ENCODE peak calls at places on chromosome 4, in five cellular contexts. R is effector CD4-positive, alpha-beta T cell; K is T-helper 2 cell treated with Interferon-gamma antibody and Interleukin-4, amounts not matched to agents 5 μg/mL and 100 μg/mL, for 36 hours; D is esophagus muscularis mucosa; E is NCI-H187 treated with DMSO at 0.1 percent for 48 hours. Y is an unnamed sample.

GRCh38 chr4:174474457-174475075 is 47.7 kb downstream of the HPGD start:
- DNase-seq in K (no peak), R (no peak), E (no peak), D (no peak), Y (no peak)

GRCh38 chr4:150135134-150135773 is 57.0 kb downstream of the DCLK2 start:
- DNase-seq in R (no peak), E (no peak), D (no peak), K (no peak), Y (no peak)

GRCh38 chr4:126939401-126939800 is 693.4 kb upstream of the INTU start:
- DNase-seq in E (no peak), K (no peak), D (no peak), R (no peak), Y (no peak)

GRCh38 chr4:94516067-94516466 is 64.3 kb downstream of the PDLIM5 start:
- DNase-seq in E (no peak), R (no peak), K (no peak), D (no peak), Y (no peak)

GRCh38 chr4:75036046-75036445 is 103.1 kb downstream of the PARM1 start:
- DNase-seq in R (no peak), D (no peak), E (no peak), K (no peak), Y (no peak)

GRCh38 chr4:186249785-186250739 is 15.9 kb upstream of the F11 start:
- DNase-seq in K (no peak), E (no peak), R (no peak), D (no peak), Y (no peak)

GRCh38 chr4:77201857-77202256 is 44.9 kb downstream of the CCNG2 start:
- DNase-seq in E (no peak), R (no peak), K (no peak), D (no peak), Y (no peak)

GRCh38 chr4:131584587-131584986 is 1564.5 kb upstream of the PCDH10 start:
- DNase-seq in K (no peak), R (no peak), E (no peak), D (no peak), Y (no peak)

GRCh38 chr4:33850503-33850902 is 2393.8 kb downstream of the ARAP2 start:
- DNase-seq in K (no peak), E (no peak), R (no peak), D (no peak), Y (no peak)

GRCh38 chr4:88138561-88138960 is 19.9 kb downstream of the ABCG2 start:
- DNase-seq in R (no peak), K (no peak), D (no peak), E (no peak), Y (no peak)

GRCh38 chr4:174604198-174604597 is 81.9 kb upstream of the HPGD start:
- DNase-seq in K (no peak), R (no peak), E (peak), D (no peak), Y (no peak)

GRCh38 chr4:3836802-3837601 is 70.8 kb downstream of the ADRA2C start:
- DNase-seq in D (no peak), E (no peak), K (no peak), R (no peak), Y (peak)